ENCODE peak calls at places on chromosomes 13 and 19, in eight cellular contexts. C is pancreas, G is mucosa of gallbladder, N is heart left ventricle, L is NCI-H510A treated with DMSO at 0.1 percent for 48 hours, E is EL, O is HS-27A, V is dorsolateral prefrontal cortex. R is an unnamed sample.
A peak's percentile ranks its signal among the peaks of the same experiment; 100 is the strongest.

GRCh38 chr19:24069907-24070657 is 16.9 kb upstream of the ZNF254 start:
- DNase-seq in E (peak; percentile 19), C (no peak), L (no peak), N (no peak), V (no peak), G (no peak), O (no peak), R (no peak)

GRCh38 chr13:23741879-23742510 is 147.2 kb downstream of the MIPEP start:
- DNase-seq in O (no peak), L (no peak), V (no peak), N (no peak), E (peak; percentile 20), G (no peak), C (no peak), R (no peak)

GRCh38 chr19:19460761-19461265 is 54.5 kb downstream of the TSSK6 start:
- DNase-seq in N (peak; percentile 83), G (peak; percentile 42), V (peak; percentile 75), L (peak; percentile 55), O (no peak), C (no peak), E (peak; percentile 44), R (no peak)

GRCh38 chr13:67230774-67231480 is 791 bp upstream of the PCDH9 start:
- DNase-seq in E (peak; percentile 65), N (peak; percentile 79), V (peak; percentile 39), C (peak; percentile 72), L (peak; percentile 39), G (peak; percentile 30), O (no peak), R (peak; percentile 58)

GRCh38 chr13:32496574-32497160 is 41.9 kb downstream of the N4BP2L2 start:
- DNase-seq in N (no peak), L (no peak), G (no peak), C (no peak), O (no peak), V (no peak), E (no peak), R (no peak)

GRCh38 chr13:76314495-76314894 is 571.7 kb downstream of the KCTD12 start:
- DNase-seq in C (no peak), L (no peak), V (no peak), E (no peak), N (no peak), O (no peak), G (no peak), R (no peak)

GRCh38 chr13:49279112-49279511 is 31.4 kb downstream of the CDADC1 start:
- DNase-seq in V (no peak), C (no peak), E (no peak), L (no peak), N (no peak), G (no peak), O (no peak), R (no peak)

GRCh38 chr19:39436350-39436716 is 584 bp upstream of the RPS16 start:
- DNase-seq in G (no peak), L (no peak), V (no peak), E (no peak), N (no peak), O (no peak), C (no peak), R (no peak)

GRCh38 chr19:47848871-47849473 is 10.1 kb upstream of the TPRX2 start:
- DNase-seq in N (no peak), G (no peak), L (no peak), E (peak; percentile 50), V (no peak), C (no peak), O (no peak), R (no peak)

GRCh38 chr19:11165486-11166030 is 10.0 kb upstream of the SPC24 start:
- DNase-seq in E (peak; percentile 54), N (no peak), G (no peak), L (no peak), V (no peak), O (no peak), C (no peak), R (no peak)

GRCh38 chr13:24271611-24272451 is 37.5 kb upstream of the C1QTNF9 start:
- DNase-seq in V (peak; percentile 85), C (peak; percentile 93), G (peak; percentile 79), O (no peak), N (peak; percentile 88), L (no peak), E (peak; percentile 45), R (no peak)

GRCh38 chr13:36758345-36758744 is 60.7 kb upstream of the RFXAP start:
- DNase-seq in G (peak; percentile 21), E (no peak), L (no peak), N (no peak), V (no peak), O (no peak), C (no peak), R (no peak)

GRCh38 chr13:42883771-42884170 is 102.4 kb downstream of the FAM216B start:
- DNase-seq in N (no peak), E (peak; percentile 65), G (no peak), L (peak; percentile 5), V (no peak), C (no peak), O (no peak), R (no peak)

GRCh38 chr19:11306337-11306736 is 10.4 kb downstream of the TSPAN16 start:
- DNase-seq in G (no peak), V (no peak), O (no peak), C (no peak), E (no peak), L (no peak), N (no peak), R (no peak)

GRCh38 chr13:28716511-28716910 is 2.3 kb downstream of the SLC46A3 start:
- DNase-seq in G (peak; percentile 79), V (no peak), E (peak; percentile 89), L (no peak), N (no peak), O (no peak), C (peak; percentile 19), R (no peak)

GRCh38 chr19:8922591-8922990 is 87.6 kb downstream of the MUC16 start:
- DNase-seq in E (no peak), C (no peak), O (no peak), N (no peak), V (no peak), L (no peak), G (no peak), R (no peak)

GRCh38 chr13:97319088-97319487 is 97.0 kb downstream of the MBNL2 start:
- DNase-seq in O (no peak), E (no peak), G (no peak), N (no peak), C (no peak), V (peak; percentile 71), L (no peak), R (no peak)

GRCh38 chr13:99307247-99307646 is at the start of gene GPR183:
- DNase-seq in O (no peak), E (peak; percentile 43), N (no peak), L (no peak), C (no peak), G (peak; percentile 29), V (no peak), R (no peak)

GRCh38 chr19:47176071-47176626 is 45.5 kb downstream of the SAE1 start:
- DNase-seq in E (peak; percentile 59), N (no peak), L (no peak), V (no peak), O (no peak), C (no peak), G (no peak), R (no peak)

GRCh38 chr13:60969659-60970058 is 446.0 kb downstream of the PCDH20 start:
- DNase-seq in C (no peak), O (no peak), L (no peak), V (no peak), N (no peak), G (no peak), E (no peak), R (no peak)

GRCh38 chr13:93286047-93286446 is 59.4 kb downstream of the GPC6 start:
- DNase-seq in L (peak; percentile 64), E (no peak), O (no peak), C (no peak), V (no peak), N (no peak), G (no peak), R (no peak)

GRCh38 chr13:37515226-37515625 is 83.3 kb downstream of the POSTN start:
- DNase-seq in V (no peak), C (no peak), N (no peak), E (no peak), G (no peak), O (no peak), L (no peak), R (no peak)

GRCh38 chr19:3696660-3696995 is 3.6 kb downstream of the PIP5K1C start:
- DNase-seq in N (no peak), V (no peak), G (no peak), L (no peak), E (no peak), C (no peak), O (no peak), R (no peak)

GRCh38 chr19:15021286-15022007 is 27.8 kb upstream of the CASP14 start:
- DNase-seq in N (no peak), G (no peak), O (no peak), C (peak; percentile 53), L (no peak), V (no peak), E (no peak), R (no peak)

GRCh38 chr13:30529085-30529815 is 63.5 kb upstream of the HMGB1 start:
- DNase-seq in V (no peak), O (no peak), C (no peak), L (no peak), G (no peak), N (no peak), E (no peak), R (no peak)

GRCh38 chr19:45254044-45254531 is 3.0 kb downstream of the MARK4 start:
- DNase-seq in G (no peak), E (no peak), L (no peak), V (no peak), O (no peak), N (no peak), C (peak; percentile 69), R (no peak)

GRCh38 chr19:6617374-6617773 is 26.4 kb upstream of the CD70 start:
- DNase-seq in L (no peak), E (no peak), N (no peak), C (no peak), V (no peak), G (no peak), O (no peak), R (no peak)

GRCh38 chr13:84997858-84998257 is 801.4 kb downstream of the SLITRK6 start:
- DNase-seq in C (no peak), V (no peak), L (no peak), G (no peak), O (no peak), E (no peak), N (no peak), R (no peak)

GRCh38 chr19:11264452-11265176 is 2.3 kb upstream of the DOCK6 start:
- DNase-seq in G (peak; percentile 89), E (no peak), L (peak; percentile 70), O (no peak), N (peak; percentile 74), C (no peak), V (no peak), R (no peak)

GRCh38 chr19:4722671-4723464 is 774 bp downstream of the DPP9 start:
- DNase-seq in E (peak; percentile 65), V (no peak), G (no peak), N (no peak), O (no peak), C (no peak), L (no peak), R (peak; percentile 5)

GRCh38 chr13:70623260-70623659 is 515.0 kb upstream of the KLHL1 start:
- DNase-seq in E (peak; percentile 0), V (no peak), C (no peak), O (no peak), N (no peak), L (no peak), G (no peak), R (no peak)

GRCh38 chr19:35216026-35216832 is 12.3 kb downstream of the FAM187B start:
- DNase-seq in L (no peak), C (no peak), O (no peak), G (no peak), V (no peak), N (no peak), E (peak; percentile 23), R (no peak)

GRCh38 chr13:39364797-39365468 is 238.1 kb downstream of the LHFPL6 start:
- DNase-seq in L (peak; percentile 71), V (no peak), C (no peak), N (no peak), E (no peak), O (no peak), G (no peak), R (no peak)